ENCODE peak calls at places on chromosomes 4 and X, in seven cellular contexts. G, T, K, O, I, J and V are unnamed samples.

GRCh38 chrX:100591256-100592051 is 6.7 kb downstream of the TNMD start:
- DNase-seq in G (no peak), T (no peak), K (no peak), O (no peak), I (no peak), J (no peak), V (no peak)

GRCh38 chr4:105620640-105621323 is 68.4 kb downstream of the ARHGEF38 start:
- DNase-seq in G (no peak), T (no peak), K (peak; percentile 18), O (no peak), I (no peak), J (peak; percentile 16), V (no peak)

GRCh38 chr4:164312671-164313070 is 441.3 kb upstream of the SMIM31 start:
- DNase-seq in G (no peak), T (no peak), K (no peak), O (no peak), I (no peak), J (no peak), V (no peak)

GRCh38 chrX:47595701-47596655 is 13.7 kb downstream of the TIMP1 start:
- DNase-seq in G (no peak), T (no peak), K (no peak), O (no peak), I (no peak), J (no peak), V (no peak)

GRCh38 chr4:5804656-5805055 is 88.2 kb downstream of the CRMP1 start:
- DNase-seq in G (no peak), T (no peak), K (no peak), O (no peak), I (no peak), J (no peak), V (no peak)

GRCh38 chr4:185036019-185036418 is 17.7 kb downstream of the HELT start:
- DNase-seq in G (no peak), T (no peak), K (no peak), O (no peak), I (no peak), J (no peak), V (no peak)

GRCh38 chrX:107721318-107721717 is 54.3 kb downstream of the TSC22D3 start:
- DNase-seq in G (no peak), T (no peak), K (no peak), O (no peak), I (no peak), J (no peak), V (no peak)

GRCh38 chr4:69800599-69800998 is 40.2 kb upstream of the SULT1B1 start:
- DNase-seq in G (no peak), T (no peak), K (no peak), O (no peak), I (no peak), J (peak; percentile 35), V (no peak)

GRCh38 chr4:4421356-4421755 is 34.5 kb downstream of the NSG1 start:
- DNase-seq in G (no peak), T (no peak), K (no peak), O (no peak), I (no peak), J (no peak), V (no peak)

GRCh38 chrX:78658851-78659744 is at the start of gene RTL3:
- DNase-seq in G (no peak), T (no peak), K (no peak), O (no peak), I (no peak), J (peak; percentile 59), V (no peak)

GRCh38 chr4:158936238-158936637 is 166.6 kb upstream of the RAPGEF2 start:
- DNase-seq in G (no peak), T (no peak), K (no peak), O (no peak), I (no peak), J (peak; percentile 29), V (no peak)

GRCh38 chr4:176435891-176436499 is 116.2 kb downstream of the SPCS3 start:
- DNase-seq in G (no peak), T (no peak), K (no peak), O (peak; percentile 3), I (peak; percentile 12), J (peak; percentile 27), V (no peak)

GRCh38 chr4:41646862-41647261 is 101.7 kb downstream of the PHOX2B start:
- DNase-seq in G (no peak), T (no peak), K (no peak), O (no peak), I (no peak), J (no peak), V (no peak)

GRCh38 chrX:107827137-107827831 is 1.6 kb downstream of the MID2 start:
- DNase-seq in G (no peak), T (no peak), K (no peak), O (no peak), I (peak; percentile 1), J (no peak), V (no peak)

GRCh38 chr4:6898763-6899162 is 10.9 kb upstream of the TBC1D14 start:
- DNase-seq in G (no peak), T (peak; percentile 5), K (no peak), O (no peak), I (no peak), J (no peak), V (no peak)

GRCh38 chr4:3765271-3766206 is 646 bp upstream of the ADRA2C start:
- DNase-seq in G (no peak), T (peak; percentile 32), K (peak; percentile 19), O (peak; percentile 43), I (peak; percentile 41), J (peak; percentile 84), V (no peak)

GRCh38 chrX:30659421-30659820 is 6.2 kb downstream of the GK start:
- DNase-seq in G (no peak), T (no peak), K (peak; percentile 26), O (no peak), I (no peak), J (peak; percentile 51), V (no peak)

GRCh38 chrX:91080822-91081221 is 353.8 kb upstream of the PABPC5 start:
- DNase-seq in G (no peak), T (no peak), K (no peak), O (no peak), I (no peak), J (no peak), V (no peak)

GRCh38 chrX:57367649-57368048 is 81.1 kb downstream of the FAAH2 start:
- DNase-seq in G (no peak), T (no peak), K (no peak), O (no peak), I (peak; percentile 5), J (no peak), V (no peak)

GRCh38 chr4:106058919-106059318 is 163.6 kb downstream of the NPNT start:
- DNase-seq in G (no peak), T (no peak), K (no peak), O (no peak), I (no peak), J (no peak), V (no peak)

GRCh38 chr4:7761720-7762119 is 177.9 kb downstream of the AFAP1 start:
- DNase-seq in G (no peak), T (peak; percentile 67), K (peak; percentile 16), O (peak; percentile 24), I (peak; percentile 47), J (peak; percentile 86), V (peak; percentile 75)

GRCh38 chrX:48589482-48590162 is 7.7 kb upstream of the WDR13 start:
- DNase-seq in G (no peak), T (peak; percentile 48), K (no peak), O (no peak), I (no peak), J (peak; percentile 0), V (no peak)

GRCh38 chrX:49910344-49910743 is 12.1 kb upstream of the CLCN5 start:
- DNase-seq in G (no peak), T (no peak), K (no peak), O (no peak), I (no peak), J (no peak), V (no peak)

GRCh38 chr4:165783626-165784025 is 89.4 kb upstream of the TLL1 start:
- DNase-seq in G (no peak), T (no peak), K (no peak), O (no peak), I (no peak), J (no peak), V (no peak)

GRCh38 chrX:13283968-13284914 is 35.6 kb downstream of the ATXN3L start:
- DNase-seq in G (no peak), T (no peak), K (no peak), O (no peak), I (no peak), J (peak; percentile 40), V (no peak)

GRCh38 chr4:172858731-172859230 is 309.8 kb upstream of the GALNT7 start:
- DNase-seq in G (no peak), T (no peak), K (no peak), O (no peak), I (no peak), J (no peak), V (no peak)

GRCh38 chrX:129139837-129140679 is 383.2 kb downstream of the SMARCA1 start:
- DNase-seq in G (no peak), T (no peak), K (no peak), O (no peak), I (no peak), J (no peak), V (no peak)

GRCh38 chrX:11589573-11590110 is 76.1 kb downstream of the ARHGAP6 start:
- DNase-seq in G (no peak), T (no peak), K (no peak), O (no peak), I (no peak), J (no peak), V (no peak)

GRCh38 chrX:13650318-13650717 is 2.6 kb upstream of the TCEANC start:
- DNase-seq in G (no peak), T (no peak), K (no peak), O (no peak), I (no peak), J (no peak), V (no peak)

GRCh38 chr4:73723945-73724344 is 16.4 kb upstream of the CXCL8 start:
- DNase-seq in G (no peak), T (no peak), K (no peak), O (no peak), I (no peak), J (no peak), V (no peak)

GRCh38 chrX:46873746-46874145 is 36.9 kb downstream of the RP2 start:
- DNase-seq in G (no peak), T (no peak), K (no peak), O (no peak), I (no peak), J (no peak), V (no peak)

GRCh38 chr4:28788929-28789490 is 1928.4 kb downstream of the STIM2 start:
- DNase-seq in G (no peak), T (no peak), K (no peak), O (no peak), I (no peak), J (no peak), V (no peak)

GRCh38 chr4:168999836-169000235 is 10.2 kb downstream of the CBR4 start:
- DNase-seq in G (no peak), T (no peak), K (no peak), O (no peak), I (no peak), J (no peak), V (no peak)

GRCh38 chr4:18075823-18076433 is 54.4 kb upstream of the LCORL start:
- DNase-seq in G (no peak), T (peak; percentile 28), K (peak; percentile 4), O (no peak), I (no peak), J (no peak), V (peak; percentile 43)

GRCh38 chr4:8050180-8050554 is 108.4 kb downstream of the ABLIM2 start:
- DNase-seq in G (no peak), T (no peak), K (no peak), O (no peak), I (no peak), J (no peak), V (no peak)